ENCODE peak calls at places on chromosomes 3 and 15, in nine cellular contexts. P is HTR-8/SVneo; X is stimulated activated naive CD8-positive, alpha-beta T cell treated with anti-CD3 and anti-CD28 coated beads, Interleukin-15, Interleukin-2, amounts not matched to agents 100 U/mL and 50 U/mL, for 24 hours; U is activated CD4-positive, alpha-beta T cell treated with anti-CD3 and anti-CD28 coated beads, Interleukin-2, amount 50 U/mL, for 24 hours; Z is stimulated activated CD4-positive, alpha-beta T cell treated with anti-CD3 and anti-CD28 coated beads, Interleukin-2, amount 100 ng/mL, for 48 hours; T is activated naive CD8-positive, alpha-beta T cell treated with anti-CD3 and anti-CD28 coated beads, Interleukin-2, amount 50 U/mL, for 24 hours; K is iris pigment epithelial cell; B is EH; W is posterior cingulate gyrus. I is an unnamed sample.
A peak's percentile ranks its signal among the peaks of the same experiment; 100 is the strongest.

GRCh38 chr15:100438570-100438969 is 90.2 kb downstream of the CERS3 start:
- DNase-seq in K (peak; percentile 32), P (no peak), X (peak; percentile 24), U (no peak), T (peak; percentile 10), Z (no peak), W (peak; percentile 64), B (no peak), I (peak; percentile 2)

GRCh38 chr3:16476636-16477035 is 36.9 kb downstream of the RFTN1 start:
- DNase-seq in W (no peak), K (peak; percentile 99), U (no peak), Z (no peak), T (no peak), X (no peak), B (peak; percentile 97), P (peak; percentile 72), I (no peak)

GRCh38 chr15:45377630-45378148 is 655 bp downstream of the GATM start:
- DNase-seq in B (no peak), P (peak; percentile 6), U (no peak), W (peak; percentile 41), Z (no peak), T (no peak), X (no peak), K (peak; percentile 2), I (no peak)

GRCh38 chr15:99032935-99033334 is 25.3 kb upstream of the PGPEP1L start:
- DNase-seq in W (no peak), B (no peak), K (no peak), Z (no peak), X (no peak), U (no peak), T (no peak), P (no peak), I (no peak)

GRCh38 chr3:124221286-124221821 is 229.4 kb upstream of the ROPN1 start:
- DNase-seq in Z (no peak), B (peak; percentile 60), U (no peak), W (no peak), X (no peak), P (peak; percentile 7), K (peak; percentile 16), T (no peak), I (no peak)

GRCh38 chr3:183013074-183013473 is 32.7 kb upstream of the DCUN1D1 start:
- DNase-seq in W (no peak), T (no peak), Z (no peak), K (no peak), P (no peak), U (no peak), X (no peak), B (no peak), I (no peak)

GRCh38 chr15:88911766-88912118 is 1.4 kb downstream of the MFGE8 start:
- DNase-seq in W (no peak), Z (no peak), T (no peak), K (peak; percentile 74), U (no peak), B (peak; percentile 63), P (peak; percentile 50), X (no peak), I (no peak)

GRCh38 chr3:150299221-150299620 is 108.9 kb upstream of the TSC22D2 start:
- DNase-seq in Z (no peak), X (no peak), K (peak; percentile 71), W (no peak), U (no peak), P (peak; percentile 39), T (no peak), B (peak; percentile 39), I (no peak)

GRCh38 chr15:49225572-49226281 is 55.7 kb downstream of the GALK2 start:
- DNase-seq in P (no peak), T (no peak), X (no peak), Z (no peak), W (no peak), U (no peak), B (peak; percentile 55), K (peak; percentile 50), I (no peak)

GRCh38 chr15:49898097-49898496 is 220.9 kb downstream of the ATP8B4 start:
- DNase-seq in T (no peak), K (no peak), P (no peak), W (no peak), Z (no peak), B (no peak), U (no peak), X (no peak), I (no peak)

GRCh38 chr15:97929456-97930229 is 30.9 kb upstream of the ARRDC4 start:
- DNase-seq in Z (no peak), P (no peak), B (no peak), T (no peak), K (no peak), X (no peak), W (no peak), U (no peak), I (no peak)

GRCh38 chr3:45968706-45969105 is 25.4 kb downstream of the CXCR6 start:
- DNase-seq in Z (no peak), W (no peak), B (peak; percentile 82), U (no peak), P (peak; percentile 26), K (peak; percentile 80), T (no peak), X (no peak), I (no peak)

GRCh38 chr3:55752911-55753310 is 265.8 kb upstream of the WNT5A start:
- DNase-seq in W (no peak), T (no peak), K (no peak), Z (no peak), B (no peak), P (no peak), U (no peak), X (no peak), I (no peak)

GRCh38 chr3:126207166-126207565 is 26.8 kb upstream of the ALDH1L1 start:
- DNase-seq in B (peak; percentile 20), K (no peak), T (no peak), X (no peak), P (no peak), Z (no peak), U (no peak), W (no peak), I (no peak)

GRCh38 chr3:56754753-56755365 is 46.9 kb downstream of the ARHGEF3 start:
- DNase-seq in U (no peak), Z (no peak), P (no peak), K (no peak), T (peak; percentile 25), X (no peak), W (no peak), B (no peak), I (no peak)

GRCh38 chr3:10928396-10928960 is 64.1 kb upstream of the SLC6A1 start:
- DNase-seq in U (no peak), K (no peak), X (no peak), T (no peak), W (no peak), B (no peak), P (no peak), Z (no peak), I (no peak)

GRCh38 chr3:72582963-72583362 is 265.3 kb downstream of the SHQ1 start:
- DNase-seq in X (no peak), T (no peak), K (no peak), W (no peak), Z (no peak), P (no peak), U (no peak), B (no peak), I (no peak)

GRCh38 chr15:29935296-29936020 is 113.2 kb upstream of the TJP1 start:
- DNase-seq in P (no peak), B (no peak), T (no peak), K (no peak), W (no peak), X (no peak), U (no peak), Z (no peak), I (no peak)

GRCh38 chr3:35932995-35933394 is 293.7 kb downstream of the ARPP21 start:
- DNase-seq in K (peak; percentile 95), X (no peak), P (no peak), B (peak; percentile 87), W (peak; percentile 8), Z (no peak), U (no peak), T (no peak), I (no peak)

GRCh38 chr15:36791849-36792618 is 212.6 kb downstream of the CDIN1 start:
- DNase-seq in Z (no peak), W (no peak), T (no peak), P (no peak), U (no peak), B (no peak), X (no peak), K (no peak), I (no peak)

GRCh38 chr15:41809526-41810220 is 18.2 kb upstream of the JMJD7 start:
- DNase-seq in Z (no peak), K (no peak), P (no peak), U (no peak), T (no peak), B (no peak), W (no peak), X (no peak), I (no peak)

GRCh38 chr15:51803961-51804360 is 25.5 kb upstream of the TMOD3 start:
- DNase-seq in W (no peak), P (no peak), X (no peak), K (no peak), U (no peak), Z (no peak), B (peak; percentile 25), T (no peak), I (no peak)